ENCODE peak calls at places on chromosomes 11 and 22, in seven cellular contexts. Y is tibial nerve, U is HAP-1, F is tibial artery, T is AG04450, P is left ventricle myocardium inferior, C is hepatocyte. J is an unnamed sample. For H3K9me3, the result is how much of the 10 kb centered on the place peaks cover.

GRCh38 chr22:27804683-27805297 is 3.2 kb upstream of the MN1 start:
- DNase-seq in F (peak), T (peak), Y (peak), P (peak), C (peak), U (peak), J (no peak)

GRCh38 chr22:29625090-29625825 is 21.8 kb downstream of the NF2 start:
- DNase-seq in C (peak), U (peak), T (no peak), P (no peak), Y (peak), F (no peak), J (no peak)

GRCh38 chr11:35096737-35097136 is 42.2 kb upstream of the CD44 start:
- DNase-seq in F (no peak), C (no peak), P (no peak), Y (no peak), U (no peak), T (no peak), J (no peak)

GRCh38 chr11:119316729-119317591 is at the start of gene MCAM:
- DNase-seq in P (peak), Y (no peak), U (peak), F (peak), C (peak), T (no peak), J (peak)

GRCh38 chr22:46728470-46728869 is 9.6 kb downstream of the CERK start:
- DNase-seq in Y (no peak), F (no peak), U (no peak), C (peak), T (no peak), P (no peak), J (no peak)

GRCh38 chr11:112440518-112440917 is 179.9 kb upstream of the PLET1 start:
- DNase-seq in Y (no peak), C (no peak), P (no peak), U (no peak), F (no peak), T (no peak), J (no peak)

GRCh38 chr11:111676878-111677585 is 74.8 kb downstream of the SIK2 start:
- DNase-seq in F (no peak), C (no peak), Y (no peak), U (no peak), T (no peak), P (no peak), J (no peak)

GRCh38 chr11:61509058-61510029 is 795 bp downstream of the LRRC10B start:
- DNase-seq in F (peak), Y (no peak), C (peak), T (no peak), U (peak), P (peak), J (peak)

GRCh38 chr11:115415939-115416338 is 88.3 kb downstream of the CADM1 start:
- DNase-seq in C (no peak), P (no peak), Y (no peak), F (no peak), T (no peak), U (no peak), J (no peak)

GRCh38 chr22:39724390-39724789 is 153.8 kb downstream of the CACNA1I start:
- DNase-seq in U (no peak), P (no peak), T (no peak), F (peak), C (no peak), Y (no peak), J (no peak)

GRCh38 chr22:48299124-48299523 is 1528.5 kb downstream of the BRD1 start:
- DNase-seq in Y (no peak), F (no peak), C (no peak), U (no peak), T (no peak), P (no peak), J (no peak)

GRCh38 chr11:8251767-8252295 is 11.8 kb downstream of the LMO1 start:
- DNase-seq in U (no peak), F (no peak), P (no peak), C (no peak), T (no peak), Y (peak), J (no peak)

GRCh38 chr11:132496341-132496740 is 1036.0 kb downstream of the OPCML start:
- DNase-seq in Y (no peak), C (no peak), F (no peak), P (no peak), U (no peak), T (no peak), J (no peak)

GRCh38 chr11:62726156-62727006 is 876 bp downstream of the HNRNPUL2 start:
- DNase-seq in U (peak), T (no peak), C (no peak), P (no peak), Y (no peak), F (peak), J (no peak)

GRCh38 chr11:10865837-10866270 is 8.0 kb upstream of the ZBED5 start:
- DNase-seq in T (no peak), U (no peak), F (no peak), P (no peak), Y (no peak), C (no peak), J (no peak)

GRCh38 chr11:112744041-112744440 is 217.2 kb upstream of the NCAM1 start:
- DNase-seq in T (no peak), U (no peak), C (no peak), F (no peak), P (no peak), Y (no peak), J (no peak)

GRCh38 chr11:93199616-93200015 is 1.8 kb upstream of the SLC36A4 start:
- DNase-seq in Y (no peak), P (no peak), C (no peak), F (no peak), T (no peak), U (no peak), J (no peak)

GRCh38 chr11:10322830-10323792 is 18.2 kb downstream of the ADM start:
- DNase-seq in P (peak), U (peak), Y (no peak), T (no peak), F (peak), C (peak), J (no peak)

GRCh38 chr11:79708319-79708928 is 267.6 kb upstream of the TENM4 start:
- DNase-seq in Y (no peak), F (no peak), P (no peak), C (peak), U (peak), T (peak), J (no peak)

GRCh38 chr11:12482839-12483238 is 105.5 kb downstream of the PARVA start:
- DNase-seq in P (peak), C (no peak), T (no peak), F (no peak), U (no peak), Y (no peak), J (no peak)

GRCh38 chr11:17864478-17864941 is 129.9 kb downstream of the KCNC1 start:
- DNase-seq in Y (no peak), F (no peak), P (no peak), T (no peak), U (peak), C (peak), J (no peak)

GRCh38 chr11:102780491-102780918 is at the start of gene MMP10:
- DNase-seq in T (peak), U (no peak), F (no peak), Y (no peak), C (peak), P (no peak), J (no peak)

GRCh38 chr11:97611345-97611744 is 1221.5 kb downstream of the JRKL start:
- DNase-seq in C (no peak), P (no peak), Y (no peak), U (no peak), T (no peak), F (no peak), J (no peak)
- H3K9me3 ChIP-seq in C (under half), P (under half), Y (under half), U (under half), T (under half), F (under half), J (under half)

DNA sequence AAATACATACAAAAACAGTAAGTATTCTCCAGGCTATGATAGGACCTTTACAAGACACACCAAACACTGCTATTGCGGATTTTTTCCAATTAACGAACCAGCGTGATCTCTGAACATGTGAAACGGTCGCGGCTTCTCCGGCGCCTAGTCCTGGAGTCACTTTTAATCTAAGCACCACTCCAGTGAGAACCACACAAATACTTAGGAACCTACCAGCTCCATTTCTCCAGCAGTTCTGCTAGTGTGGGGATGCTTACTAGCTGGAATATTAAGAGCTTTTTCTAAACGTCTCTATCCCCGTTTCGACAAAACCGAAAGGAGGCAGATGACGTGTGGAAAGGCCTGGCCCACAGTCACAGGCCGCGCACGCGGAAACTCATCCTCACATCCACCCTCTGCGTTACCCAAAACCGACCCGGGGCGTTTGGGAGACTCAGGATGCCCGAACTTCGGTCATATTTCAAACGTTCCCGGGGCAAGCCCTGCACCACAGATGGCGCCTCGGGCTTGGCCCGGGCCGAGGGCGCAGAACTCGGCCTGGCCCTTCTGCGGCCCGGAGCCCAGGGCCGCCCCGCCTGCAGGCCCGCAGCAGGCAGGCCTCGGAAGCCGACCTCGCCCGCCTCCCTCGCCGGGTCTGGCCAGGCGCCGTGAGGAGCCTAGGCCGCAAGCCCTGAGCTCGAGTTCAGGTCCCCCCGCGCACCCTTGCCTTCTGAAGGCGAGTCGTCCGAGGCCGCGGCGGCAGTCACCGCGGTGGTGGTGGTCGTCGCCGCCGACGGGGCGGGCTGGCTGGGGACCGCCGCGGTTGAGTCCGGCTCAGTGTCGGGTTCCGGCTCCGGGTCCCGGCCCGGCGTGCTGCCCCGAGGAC is 546 bp downstream of the FNBP4 start:
- DNase-seq in P (peak), Y (peak), F (peak), T (no peak), U (peak), C (peak), J (peak)
- H3K9me3 ChIP-seq in P (under half), Y (under half), F (under half), T (under half), U (under half), C (under half), J (under half)

DNA sequence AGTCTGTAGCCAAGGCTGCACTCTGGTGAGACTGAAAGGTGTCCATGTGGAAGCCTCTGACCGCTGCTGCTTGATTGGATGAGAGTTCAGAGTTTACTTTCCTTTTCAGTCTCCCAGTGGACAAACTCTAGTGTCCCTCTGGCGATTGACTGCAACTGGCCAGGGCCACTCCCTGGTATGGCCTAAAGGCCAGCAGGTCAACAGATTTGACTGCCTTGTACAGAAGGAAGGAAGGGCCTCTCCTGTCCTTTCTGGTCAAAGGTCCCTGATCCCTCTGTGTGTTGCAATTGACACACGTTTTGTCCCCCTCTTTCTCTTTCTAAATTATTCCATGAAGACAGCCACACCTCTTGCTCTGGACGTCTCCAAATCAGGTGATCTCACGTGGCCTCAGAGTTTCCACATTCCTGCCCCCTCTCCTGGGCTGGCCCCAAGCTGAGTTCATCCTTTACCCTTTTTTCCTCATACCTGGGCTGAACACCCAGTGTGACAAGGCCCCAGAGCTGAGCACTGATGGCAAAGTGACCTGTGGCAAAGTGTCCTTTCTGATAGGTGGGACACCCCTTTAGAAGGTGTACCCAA is 18.7 kb upstream of the FBLN1 start:
- DNase-seq in Y (no peak), U (no peak), F (no peak), T (no peak), P (no peak), C (peak), J (no peak)
- H3K9me3 ChIP-seq in Y (under half), U (under half), F (under half), T (under half), P (under half), C (under half), J (under half)

GRCh38 chr11:55791606-55792005 is 3.8 kb upstream of the OR5D14 start:
- DNase-seq in T (no peak), P (no peak), U (no peak), F (no peak), Y (no peak), C (no peak), J (no peak)
- H3K9me3 ChIP-seq in T (under half), P (under half), U (under half), F (under half), Y (under half), C (under half), J (under half)

J was measured in T-helper 17 cell.